ENCODE peak calls at places on chromosomes 2 and 18, in four cellular contexts. One of them, this sample, is unnamed.

GRCh38 chr2:74566423-74567085 is 12.0 kb downstream of the DOK1 start:
- DNase-seq in endothelial cell of umbilical vein: no peak
- DNase-seq in HEK293T: no peak
- DNase-seq in neural crest cell: no peak
- DNase-seq in this sample: peak

GRCh38 chr2:177245010-177245422 is 19.5 kb downstream of the NFE2L2 start:
- DNase-seq in endothelial cell of umbilical vein: peak
- DNase-seq in HEK293T: peak
- DNase-seq in neural crest cell: no peak
- DNase-seq in this sample: peak

GRCh38 chr2:186617771-186618170 is 27.9 kb downstream of the ITGAV start:
- DNase-seq in endothelial cell of umbilical vein: no peak
- DNase-seq in HEK293T: no peak
- DNase-seq in neural crest cell: no peak
- DNase-seq in this sample: no peak

GRCh38 chr2:47038656-47039501 is 116.2 kb downstream of the STPG4 start:
- DNase-seq in endothelial cell of umbilical vein: peak
- DNase-seq in HEK293T: no peak
- DNase-seq in neural crest cell: no peak
- DNase-seq in this sample: no peak

GRCh38 chr2:241199897-241200821 is 11.7 kb downstream of the ANO7 start:
- DNase-seq in endothelial cell of umbilical vein: no peak
- DNase-seq in HEK293T: no peak
- DNase-seq in neural crest cell: no peak
- DNase-seq in this sample: no peak

GRCh38 chr18:48441405-48441881 is 32.3 kb upstream of the ZBTB7C start:
- DNase-seq in endothelial cell of umbilical vein: peak
- DNase-seq in HEK293T: no peak
- DNase-seq in neural crest cell: no peak
- DNase-seq in this sample: no peak

GRCh38 chr2:221444106-221444505 is 128.0 kb downstream of the EPHA4 start:
- DNase-seq in endothelial cell of umbilical vein: peak
- DNase-seq in HEK293T: no peak
- DNase-seq in neural crest cell: no peak
- DNase-seq in this sample: peak

GRCh38 chr2:159802673-159803072 is 4.7 kb upstream of the CD302 start:
- DNase-seq in endothelial cell of umbilical vein: no peak
- DNase-seq in HEK293T: no peak
- DNase-seq in neural crest cell: no peak
- DNase-seq in this sample: no peak

GRCh38 chr2:118732432-118732831 is 115.0 kb downstream of the EN1 start:
- DNase-seq in endothelial cell of umbilical vein: no peak
- DNase-seq in HEK293T: no peak
- DNase-seq in neural crest cell: no peak
- DNase-seq in this sample: no peak

GRCh38 chr2:54081574-54081973 is 33.8 kb upstream of the ACYP2 start:
- DNase-seq in endothelial cell of umbilical vein: no peak
- DNase-seq in HEK293T: no peak
- DNase-seq in neural crest cell: no peak
- DNase-seq in this sample: no peak

GRCh38 chr2:45930396-45930792 is 278.9 kb downstream of the PRKCE start:
- DNase-seq in endothelial cell of umbilical vein: no peak
- DNase-seq in HEK293T: no peak
- DNase-seq in neural crest cell: no peak
- DNase-seq in this sample: no peak

GRCh38 chr2:25854613-25855012 is 23.7 kb downstream of the ASXL2 start:
- DNase-seq in endothelial cell of umbilical vein: no peak
- DNase-seq in HEK293T: no peak
- DNase-seq in neural crest cell: no peak
- DNase-seq in this sample: no peak

GRCh38 chr2:236162804-236163482 is 5.2 kb downstream of the GBX2 start:
- DNase-seq in endothelial cell of umbilical vein: no peak
- DNase-seq in HEK293T: no peak
- DNase-seq in neural crest cell: no peak
- DNase-seq in this sample: no peak

GRCh38 chr2:128776461-128776971 is 457.8 kb upstream of the HS6ST1 start:
- DNase-seq in endothelial cell of umbilical vein: no peak
- DNase-seq in HEK293T: no peak
- DNase-seq in neural crest cell: no peak
- DNase-seq in this sample: no peak

GRCh38 chr18:44909191-44909719 is 228.6 kb downstream of the SETBP1 start:
- DNase-seq in endothelial cell of umbilical vein: no peak
- DNase-seq in HEK293T: no peak
- DNase-seq in neural crest cell: no peak
- DNase-seq in this sample: no peak

GRCh38 chr2:42973771-42974170 is 181.4 kb upstream of the HAAO start:
- DNase-seq in endothelial cell of umbilical vein: no peak
- DNase-seq in HEK293T: no peak
- DNase-seq in neural crest cell: no peak
- DNase-seq in this sample: no peak

GRCh38 chr2:86487062-86487461 is 45.9 kb downstream of the KDM3A start:
- DNase-seq in endothelial cell of umbilical vein: no peak
- DNase-seq in HEK293T: no peak
- DNase-seq in neural crest cell: no peak
- DNase-seq in this sample: no peak

GRCh38 chr2:240447934-240448333 is 12.5 kb downstream of the GPC1 start:
- DNase-seq in endothelial cell of umbilical vein: no peak
- DNase-seq in HEK293T: no peak
- DNase-seq in neural crest cell: no peak
- DNase-seq in this sample: no peak

GRCh38 chr2:76197842-76198448 is 487.2 kb upstream of the GCFC2 start:
- DNase-seq in endothelial cell of umbilical vein: peak
- DNase-seq in HEK293T: peak
- DNase-seq in neural crest cell: peak
- DNase-seq in this sample: peak

GRCh38 chr2:128261245-128262128 is 57.2 kb downstream of the HS6ST1 start:
- DNase-seq in endothelial cell of umbilical vein: no peak
- DNase-seq in HEK293T: no peak
- DNase-seq in neural crest cell: no peak
- DNase-seq in this sample: no peak

GRCh38 chr18:13710460-13710859 is 15.9 kb downstream of the FAM210A start:
- DNase-seq in endothelial cell of umbilical vein: no peak
- DNase-seq in HEK293T: no peak
- DNase-seq in neural crest cell: no peak
- DNase-seq in this sample: no peak

GRCh38 chr2:122322815-122323214 is 567.4 kb downstream of the TSN start:
- DNase-seq in endothelial cell of umbilical vein: no peak
- DNase-seq in HEK293T: no peak
- DNase-seq in neural crest cell: no peak
- DNase-seq in this sample: no peak

GRCh38 chr2:97706708-97707345 is 6.5 kb upstream of the ZAP70 start:
- DNase-seq in endothelial cell of umbilical vein: no peak
- DNase-seq in HEK293T: no peak
- DNase-seq in neural crest cell: no peak
- DNase-seq in this sample: no peak

GRCh38 chr2:29055586-29055985 is 18.7 kb downstream of the PCARE start:
- DNase-seq in endothelial cell of umbilical vein: no peak
- DNase-seq in HEK293T: no peak
- DNase-seq in neural crest cell: no peak
- DNase-seq in this sample: no peak

GRCh38 chr2:34447097-34447496 is 848.0 kb upstream of the FAM98A start:
- DNase-seq in endothelial cell of umbilical vein: no peak
- DNase-seq in HEK293T: no peak
- DNase-seq in neural crest cell: no peak
- DNase-seq in this sample: no peak

GRCh38 chr2:9709539-9710285 is 78.9 kb upstream of the YWHAQ start:
- DNase-seq in endothelial cell of umbilical vein: no peak
- DNase-seq in HEK293T: no peak
- DNase-seq in neural crest cell: no peak
- DNase-seq in this sample: no peak

GRCh38 chr2:54741250-54741649 is 17.8 kb downstream of the EML6 start:
- DNase-seq in endothelial cell of umbilical vein: no peak
- DNase-seq in HEK293T: no peak
- DNase-seq in neural crest cell: no peak
- DNase-seq in this sample: no peak

GRCh38 chr18:74282359-74283254 is 9.2 kb downstream of the CYB5A start:
- DNase-seq in endothelial cell of umbilical vein: no peak
- DNase-seq in HEK293T: no peak
- DNase-seq in neural crest cell: no peak
- DNase-seq in this sample: no peak

This sample was measured in A673.